ENCODE peak calls at places on chromosomes 5 and 9, in six cellular contexts. Q is body of pancreas; P is heart left ventricle; G is endodermal cell; X is CD8-positive, alpha-beta memory T cell; U is mesenchymal stem cell. T is an unnamed sample.

GRCh38 chr9:33447404-33448158 is at the start of gene AQP3:
- DNase-seq in Q (peak; percentile 82), U (peak; percentile 55), X (peak; percentile 80), G (peak; percentile 93), P (peak; percentile 72), T (peak; percentile 91)

GRCh38 chr5:39518516-39518915 is 93.7 kb upstream of the DAB2 start:
- DNase-seq in X (no peak), G (no peak), U (no peak), Q (no peak), P (no peak), T (no peak)

GRCh38 chr5:149424371-149425315 is 45.6 kb upstream of the IL17B start:
- DNase-seq in G (peak; percentile 90), P (no peak), U (no peak), Q (no peak), X (peak; percentile 16), T (no peak)

GRCh38 chr9:28583832-28584231 is 1010.6 kb upstream of the C9orf72 start:
- DNase-seq in U (no peak), X (no peak), P (no peak), Q (no peak), G (no peak), T (no peak)

GRCh38 chr5:10876345-10876744 is 115.3 kb upstream of the DAP start:
- DNase-seq in G (no peak), X (no peak), P (no peak), U (no peak), Q (no peak), T (no peak)

GRCh38 chr5:157106668-157107461 is 2.0 kb downstream of the HAVCR2 start:
- DNase-seq in G (no peak), X (no peak), P (peak; percentile 32), U (peak; percentile 25), Q (no peak), T (peak; percentile 70)

GRCh38 chr9:128081052-128081451 is 13.0 kb downstream of the SLC25A25 start:
- DNase-seq in G (no peak), X (no peak), Q (peak; percentile 50), P (no peak), U (peak; percentile 98), T (no peak)

GRCh38 chr9:92631452-92632211 is 38.3 kb downstream of the IPPK start:
- DNase-seq in X (no peak), P (no peak), G (peak; percentile 18), Q (no peak), U (no peak), T (no peak)

GRCh38 chr5:78631931-78632330 is 16.6 kb downstream of the LHFPL2 start:
- DNase-seq in X (no peak), Q (no peak), G (peak; percentile 81), P (no peak), U (no peak), T (no peak)

GRCh38 chr5:81601912-81602311 is 149.0 kb downstream of the SSBP2 start:
- DNase-seq in Q (no peak), G (no peak), X (no peak), P (no peak), U (peak; percentile 40), T (no peak)

GRCh38 chr5:72767289-72768010 is 49.0 kb upstream of the TNPO1 start:
- DNase-seq in U (peak; percentile 6), G (peak; percentile 56), X (no peak), Q (no peak), P (no peak), T (no peak)

GRCh38 chr9:95721132-95721531 is 154.4 kb upstream of the ERCC6L2 start:
- DNase-seq in P (no peak), X (no peak), Q (no peak), G (peak; percentile 5), U (no peak), T (no peak)

GRCh38 chr5:101534486-101535110 is 631.5 kb upstream of the ST8SIA4 start:
- DNase-seq in Q (no peak), X (no peak), P (no peak), G (peak; percentile 53), U (no peak), T (no peak)

GRCh38 chr9:82127993-82128710 is 139.6 kb downstream of the SPATA31D1 start:
- DNase-seq in P (no peak), G (no peak), X (no peak), Q (no peak), U (no peak), T (no peak)

GRCh38 chr5:77518304-77518703 is 26.2 kb upstream of the WDR41 start:
- DNase-seq in P (no peak), U (peak; percentile 2), G (no peak), Q (no peak), X (no peak), T (no peak)

GRCh38 chr5:11792621-11793020 is 111.6 kb downstream of the CTNND2 start:
- DNase-seq in Q (no peak), X (no peak), P (no peak), G (no peak), U (no peak), T (no peak)

GRCh38 chr5:75524071-75524470 is 12.4 kb downstream of the POLK start:
- DNase-seq in G (no peak), X (no peak), Q (no peak), U (no peak), P (no peak), T (no peak)

GRCh38 chr9:74760031-74760700 is 127.6 kb downstream of the TRPM6 start:
- DNase-seq in X (no peak), G (no peak), U (peak; percentile 85), Q (no peak), P (no peak), T (no peak)

GRCh38 chr9:33329117-33329563 is 38.8 kb downstream of the NFX1 start:
- DNase-seq in P (peak; percentile 49), U (peak; percentile 51), X (no peak), Q (peak; percentile 87), G (no peak), T (no peak)

GRCh38 chr5:179905144-179905526 is 2.6 kb downstream of the TBC1D9B start:
- DNase-seq in P (no peak), X (no peak), G (no peak), U (no peak), Q (no peak), T (no peak)

GRCh38 chr5:158283341-158283740 is 424.4 kb upstream of the CLINT1 start:
- DNase-seq in Q (no peak), G (no peak), X (no peak), P (no peak), U (no peak), T (no peak)

GRCh38 chr5:88899338-88899737 is 16.4 kb upstream of the MEF2C start:
- DNase-seq in Q (no peak), P (no peak), G (no peak), X (no peak), U (no peak), T (no peak)

GRCh38 chr5:88897748-88898147 is 14.8 kb upstream of the MEF2C start:
- DNase-seq in U (no peak), P (no peak), Q (no peak), G (peak; percentile 60), X (no peak), T (no peak)

GRCh38 chr5:88890070-88890781 is 7.2 kb upstream of the MEF2C start:
- DNase-seq in X (no peak), Q (no peak), U (no peak), G (no peak), P (no peak), T (no peak)

GRCh38 chr5:88892669-88893068 is 9.7 kb upstream of the MEF2C start:
- DNase-seq in Q (no peak), P (no peak), G (no peak), X (no peak), U (no peak), T (no peak)

GRCh38 chr5:88895681-88896501 is 12.9 kb upstream of the MEF2C start:
- DNase-seq in Q (no peak), X (no peak), G (no peak), U (no peak), P (no peak), T (no peak)
- H3K27ac ChIP-seq in Q (no peak overlapping the region), X (no peak overlapping the region), G (no peak overlapping the region), U (no peak overlapping the region), P (no peak overlapping the region), T (no peak overlapping the region)

DNA sequence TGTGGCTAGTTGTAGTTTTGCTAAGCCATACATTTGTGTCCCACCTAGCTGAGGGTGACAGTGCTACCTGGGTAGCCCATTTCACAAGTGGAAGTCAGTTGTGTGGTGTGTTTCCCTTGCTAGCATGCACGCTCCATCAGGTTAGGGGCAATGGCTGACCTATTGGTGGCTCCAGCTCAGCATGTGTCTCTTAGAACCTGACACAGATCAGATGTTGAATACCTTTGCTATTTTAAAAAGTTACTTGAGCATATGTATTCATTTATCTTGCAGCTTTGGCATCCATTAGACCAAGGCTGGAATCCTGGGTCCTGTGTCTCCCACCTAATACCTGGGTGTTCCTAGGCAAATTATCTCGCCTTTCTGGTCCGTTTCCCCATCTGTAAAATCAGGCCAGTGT is 44.8 kb downstream of the ZNF618 start:
- DNase-seq in G (no peak), U (no peak), Q (no peak), P (no peak), X (no peak), T (no peak)
- H3K4me1 ChIP-seq in G (no peaks in the 10 kb centered on the region), U (peaks cover 6% of the 10 kb centered on the region), Q (no peaks in the 10 kb centered on the region), P (no peaks in the 10 kb centered on the region), X (no peaks in the 10 kb centered on the region), T (no peaks in the 10 kb centered on the region)

GRCh38 chr5:33319841-33320240 is 120.9 kb upstream of the TARS1 start:
- DNase-seq in G (no peak), X (no peak), P (no peak), U (no peak), Q (no peak), T (no peak)
- H3K27ac ChIP-seq in G (no peak overlapping the region), X (no peak overlapping the region), P (no peak overlapping the region), U (no peak overlapping the region), Q (no peak overlapping the region), T (no peak overlapping the region)

GRCh38 chr5:140252470-140253126 is 50.3 kb downstream of the PFDN1 start:
- DNase-seq in P (no peak), Q (no peak), U (no peak), G (no peak), X (no peak), T (no peak)
- H3K4me1 ChIP-seq in P (peaks cover 45% of the 10 kb centered on the region), Q (no peaks in the 10 kb centered on the region), U (peaks cover 9% of the 10 kb centered on the region), G (no peaks in the 10 kb centered on the region), X (peaks cover 14% of the 10 kb centered on the region), T (peaks cover 48% of the 10 kb centered on the region)

GRCh38 chr5:137566780-137567179 is 67.7 kb upstream of the SPOCK1 start:
- DNase-seq in X (no peak), U (no peak), Q (no peak), P (no peak), G (no peak), T (no peak)
- H3K27ac ChIP-seq in X (no peak overlapping the region), U (no peak overlapping the region), Q (no peak overlapping the region), P (no peak overlapping the region), G (no peak overlapping the region), T (no peak overlapping the region)

GRCh38 chr9:126375386-126375785 is 48.8 kb downstream of the MVB12B start:
- DNase-seq in P (peak; percentile 62), X (no peak), G (no peak), Q (no peak), U (peak; percentile 52), T (no peak)

GRCh38 chr9:126374366-126374781 is 47.7 kb downstream of the MVB12B start:
- DNase-seq in U (no peak), Q (no peak), P (no peak), X (no peak), G (no peak), T (no peak)

GRCh38 chr9:126372716-126373115 is 46.1 kb downstream of the MVB12B start:
- DNase-seq in Q (no peak), P (no peak), G (no peak), X (no peak), U (no peak), T (no peak)

GRCh38 chr9:126371007-126371870 is 44.6 kb downstream of the MVB12B start:
- DNase-seq in Q (no peak), P (no peak), G (peak; percentile 68), X (no peak), U (no peak), T (no peak)

GRCh38 chr9:126373241-126373640 is 46.6 kb downstream of the MVB12B start:
- DNase-seq in X (no peak), Q (no peak), G (no peak), P (no peak), U (no peak), T (no peak)
- H3K4me1 ChIP-seq in X (peaks cover 5% of the 10 kb centered on the region), Q (peaks cover 4% of the 10 kb centered on the region), G (peaks cover 21% of the 10 kb centered on the region), P (peaks cover 6% of the 10 kb centered on the region), U (peaks cover 12% of the 10 kb centered on the region), T (peaks cover 44% of the 10 kb centered on the region)